ENCODE peak calls at places on chromosomes 3 and 15, in five cellular contexts. Y is CD4-positive, alpha-beta T cell; Z is fibroblast of mammary gland; I is nephron progenitor cell; E is GM10248. V is an unnamed sample.

GRCh38 chr3:161345023-161345422 is 26.3 kb downstream of the SPTSSB start:
- DNase-seq in Z (no peak), I (no peak), Y (no peak), E (no peak), V (no peak)

GRCh38 chr3:185813691-185814215 is 11.1 kb downstream of the IGF2BP2 start:
- DNase-seq in E (no peak), I (no peak), Z (peak; percentile 45), Y (no peak), V (no peak)

GRCh38 chr3:17500618-17501017 is 241.8 kb downstream of the TBC1D5 start:
- DNase-seq in Z (no peak), Y (no peak), E (no peak), I (no peak), V (no peak)

GRCh38 chr3:70120360-70120966 is 120.9 kb downstream of the SAMMSON start:
- DNase-seq in I (peak; percentile 52), Y (peak; percentile 6), Z (peak; percentile 65), E (peak; percentile 72), V (peak; percentile 74)

GRCh38 chr3:83216919-83217594 is 1455.6 kb upstream of the GBE1 start:
- DNase-seq in Z (no peak), E (no peak), I (no peak), Y (no peak), V (no peak)

GRCh38 chr3:1118074-1118473 is 25.2 kb downstream of the CNTN6 start:
- DNase-seq in E (no peak), Z (peak; percentile 59), Y (no peak), I (no peak), V (no peak)

GRCh38 chr3:157111578-157111977 is 48.4 kb downstream of the CCNL1 start:
- DNase-seq in E (no peak), I (no peak), Y (no peak), Z (no peak), V (no peak)

GRCh38 chr3:172675371-172676193 is 35.3 kb downstream of the NCEH1 start:
- DNase-seq in Y (no peak), Z (peak; percentile 69), E (peak; percentile 58), I (peak; percentile 22), V (peak; percentile 63)

GRCh38 chr3:11568503-11569155 is 75.1 kb downstream of the VGLL4 start:
- DNase-seq in Z (peak; percentile 95), I (no peak), E (no peak), Y (no peak), V (no peak)

GRCh38 chr3:166570136-166570535 is 732.9 kb upstream of the BCHE start:
- DNase-seq in I (no peak), Y (no peak), E (no peak), Z (no peak), V (no peak)

GRCh38 chr15:39642011-39642640 is 61.2 kb downstream of the THBS1 start:
- DNase-seq in Z (peak; percentile 55), Y (no peak), E (no peak), I (no peak), V (no peak)

GRCh38 chr3:126349071-126349470 is 8.1 kb downstream of the KLF15 start:
- DNase-seq in Z (no peak), I (peak; percentile 1), E (no peak), Y (no peak), V (no peak)

GRCh38 chr3:117103645-117104044 is 394.1 kb downstream of the TUSC7 start:
- DNase-seq in Z (no peak), I (no peak), Y (no peak), E (no peak), V (no peak)

GRCh38 chr15:26767169-26767670 is 5.6 kb downstream of the GABRB3 start:
- DNase-seq in Y (no peak), I (no peak), Z (no peak), E (no peak), V (no peak)

GRCh38 chr3:29270752-29271151 is 10.1 kb upstream of the RBMS3 start:
- DNase-seq in Y (no peak), Z (no peak), I (no peak), E (no peak), V (no peak)

GRCh38 chr3:31462050-31462569 is 70.6 kb upstream of the STT3B start:
- DNase-seq in I (no peak), Z (no peak), Y (peak; percentile 25), E (peak; percentile 32), V (peak; percentile 28)
- TF ChIP-seq CTCF in I (no peak), Z (no peak), Y (peak; percentile 42), E (no peak), V (no peak)

GRCh38 chr3:4493008-4493930 is at the start of gene ITPR1:
- DNase-seq in E (peak; percentile 97), I (peak; percentile 98), Y (peak; percentile 98), Z (peak; percentile 98), V (peak; percentile 97)
- TF ChIP-seq CTCF in E (no peak), I (no peak), Y (no peak), Z (no peak), V (no peak)

DNA sequence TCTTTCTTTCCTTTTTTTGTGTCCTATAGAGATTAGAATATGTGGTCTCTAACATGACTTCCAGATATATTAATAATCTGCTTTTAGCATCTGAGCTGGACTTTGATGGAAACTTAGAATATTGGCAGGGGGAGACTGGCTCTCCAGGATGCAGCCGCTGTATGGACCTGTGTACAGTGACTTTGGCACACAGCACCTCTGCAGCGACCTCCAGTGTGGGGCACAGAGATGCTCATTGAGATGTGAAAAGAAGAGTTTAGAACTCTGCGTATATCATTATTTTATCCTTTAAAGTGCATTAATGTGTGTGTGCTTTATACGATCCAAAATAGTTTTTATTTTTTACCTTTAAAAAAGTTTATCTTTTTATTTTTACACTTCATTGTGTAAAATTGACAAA is 18.3 kb downstream of the CFAP161 start:
- DNase-seq in I (no peak), E (no peak), Z (no peak), Y (no peak), V (no peak)
- TF ChIP-seq CTCF in I (no peak), E (no peak), Z (no peak), Y (no peak), V (no peak)

GRCh38 chr3:192817053-192817452 is 89.7 kb upstream of the FGF12 start:
- DNase-seq in I (no peak), Y (no peak), E (no peak), Z (peak; percentile 89), V (no peak)

GRCh38 chr3:192817506-192817905 is 90.2 kb upstream of the FGF12 start:
- DNase-seq in I (no peak), E (no peak), Z (no peak), Y (no peak), V (no peak)

GRCh38 chr3:192816274-192816853 is 89.0 kb upstream of the FGF12 start:
- DNase-seq in Z (peak; percentile 75), Y (no peak), E (no peak), I (peak; percentile 15), V (no peak)

GRCh38 chr3:192818126-192818525 is 90.8 kb upstream of the FGF12 start:
- DNase-seq in I (no peak), Y (no peak), E (no peak), Z (no peak), V (no peak)

DNA sequence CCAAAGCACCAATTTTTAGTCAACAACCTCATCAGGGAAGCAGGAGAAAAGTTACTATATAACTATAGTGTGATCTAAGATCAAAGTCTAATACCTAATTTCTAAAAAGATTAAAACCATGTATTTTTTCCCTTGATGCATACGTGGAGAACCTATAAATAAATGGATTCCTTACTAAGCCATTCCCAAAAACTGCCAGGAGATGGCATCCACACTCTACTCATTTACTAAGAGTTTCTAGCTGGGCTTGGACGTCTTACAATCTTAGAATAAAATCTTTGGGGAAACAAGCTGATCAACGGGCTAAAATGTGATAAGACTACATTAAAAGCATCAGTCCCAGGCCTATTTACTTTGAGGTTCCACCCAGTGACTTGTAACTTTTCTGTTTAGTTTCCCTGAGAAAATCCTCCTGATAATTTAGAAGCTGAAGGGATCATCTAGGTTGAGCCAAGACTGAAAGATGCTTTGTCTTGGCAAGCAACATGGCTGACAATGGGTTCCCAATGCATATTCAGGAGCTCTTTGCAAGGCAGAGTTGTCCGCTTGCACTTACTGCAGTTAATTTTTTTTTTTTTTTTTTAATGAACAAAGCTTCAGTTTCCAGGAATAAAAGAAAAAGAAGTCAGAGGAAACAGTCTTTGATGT is 85.5 kb upstream of the FGF12 start:
- DNase-seq in E (no peak), I (peak; percentile 39), Z (peak; percentile 77), Y (no peak), V (no peak)
- TF ChIP-seq CTCF in E (peak; percentile 32), I (peak; percentile 70), Z (peak; percentile 72), Y (no peak), V (no peak)

GRCh38 chr3:100709840-100710235 is 544 bp downstream of the TFG start:
- DNase-seq in Y (peak; percentile 7), E (peak; percentile 24), I (peak; percentile 74), Z (peak; percentile 37), V (peak; percentile 38)
- TF ChIP-seq CTCF in Y (no peak), E (no peak), I (no peak), Z (no peak), V (no peak)

DNA sequence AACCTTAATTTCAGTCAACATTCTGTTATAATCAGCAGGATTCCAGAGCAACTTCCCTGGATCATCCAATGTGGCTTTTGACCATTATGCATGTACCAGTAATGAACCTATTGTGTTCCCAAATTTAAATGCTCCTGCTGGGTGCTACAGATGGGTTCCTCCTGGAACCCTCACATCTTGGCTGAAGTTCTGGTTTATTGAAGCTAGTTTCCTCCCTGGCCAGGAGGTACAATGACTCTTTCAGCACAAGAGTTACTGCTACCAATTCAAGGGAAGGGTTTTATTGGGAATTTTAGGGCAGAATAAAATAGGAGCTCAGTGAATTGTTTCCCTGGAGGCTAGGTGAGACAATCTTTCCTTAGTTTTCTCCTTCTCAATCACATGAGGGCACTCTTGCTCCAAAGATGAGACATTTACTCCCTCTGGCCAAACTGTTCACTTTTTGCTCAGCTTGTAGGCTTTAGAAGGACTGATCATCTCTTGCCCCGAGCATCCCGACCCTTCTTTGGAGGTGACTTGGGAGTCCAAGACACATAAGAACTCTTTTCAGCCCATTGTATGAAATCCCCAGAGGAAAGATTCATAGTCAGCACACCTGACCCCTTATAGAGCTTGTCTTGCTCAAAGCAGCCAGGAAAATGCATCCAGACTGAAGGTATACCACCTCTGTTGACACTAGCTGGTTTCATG is 8.8 kb upstream of the NPHP3 start:
- DNase-seq in E (no peak), Y (no peak), I (no peak), Z (peak; percentile 63), V (peak; percentile 12)
- TF ChIP-seq CTCF in E (peak; percentile 32), Y (peak; percentile 13), I (peak; percentile 45), Z (peak; percentile 46), V (peak; percentile 19)

GRCh38 chr15:69813881-69814280 is 283.8 kb downstream of the TLE3 start:
- DNase-seq in Y (no peak), I (no peak), E (no peak), Z (no peak), V (no peak)

GRCh38 chr15:69810441-69811071 is 287.2 kb downstream of the TLE3 start:
- DNase-seq in Y (no peak), E (no peak), Z (no peak), I (no peak), V (no peak)

GRCh38 chr15:69815793-69816192 is 281.9 kb downstream of the TLE3 start:
- DNase-seq in Z (no peak), E (no peak), Y (no peak), I (no peak), V (no peak)

GRCh38 chr15:69809421-69809820 is 288.3 kb downstream of the TLE3 start:
- DNase-seq in E (no peak), I (no peak), Y (no peak), Z (no peak), V (no peak)

DNA sequence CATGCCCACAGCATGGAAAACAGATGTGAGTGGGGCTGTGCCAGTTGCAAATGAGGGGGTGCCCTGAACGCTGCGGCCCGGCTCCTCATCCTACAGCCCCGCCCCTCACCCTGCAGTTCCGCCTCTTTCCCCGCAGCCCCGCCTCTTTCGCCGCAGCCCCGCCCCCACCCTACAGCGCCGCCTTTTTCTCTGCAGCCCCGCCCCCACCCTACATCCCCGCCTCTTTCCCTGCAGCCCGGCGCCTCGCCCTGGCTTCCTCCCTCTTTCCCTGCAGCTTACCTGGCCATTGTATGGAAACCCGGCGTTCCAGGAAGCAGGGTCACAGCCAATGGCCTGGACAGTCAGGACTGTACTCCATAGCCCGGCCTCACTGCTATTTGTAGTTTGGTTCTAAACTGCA is 284.8 kb downstream of the TLE3 start:
- DNase-seq in Y (no peak), Z (no peak), I (peak; percentile 65), E (no peak), V (no peak)
- TF ChIP-seq CTCF in Y (no peak), Z (no peak), I (no peak), E (no peak), V (no peak)

V was measured in GM13976.